ENCODE peak calls at places on chromosomes 13 and 19, in ten cellular contexts. One of them, this sample, is unnamed.
A peak's percentile ranks its signal among the peaks of the same experiment; 100 is the strongest.

GRCh38 chr13:75425216-75426009 is 56.6 kb downstream of the TBC1D4 start:
- DNase-seq in H1: no peak
- DNase-seq in SK-N-SH: no peak
- DNase-seq in GM23338: no peak
- DNase-seq in transverse colon: no peak
- DNase-seq in spleen: no peak
- DNase-seq in stomach: no peak
- DNase-seq in breast epithelium: no peak
- DNase-seq in upper lobe of left lung: no peak
- DNase-seq in endothelial cell of umbilical vein: no peak
- DNase-seq in this sample: no peak

GRCh38 chr19:13396256-13397080 is 109.8 kb downstream of the CACNA1A start:
- DNase-seq in H1: peak; percentile 49
- DNase-seq in SK-N-SH: no peak
- DNase-seq in GM23338: peak; percentile 97
- DNase-seq in transverse colon: peak; percentile 15
- DNase-seq in spleen: no peak
- DNase-seq in stomach: no peak
- DNase-seq in breast epithelium: no peak
- DNase-seq in upper lobe of left lung: no peak
- DNase-seq in endothelial cell of umbilical vein: peak; percentile 40
- DNase-seq in this sample: no peak

GRCh38 chr19:55247621-55248099 is 11.2 kb downstream of the PPP6R1 start:
- DNase-seq in H1: no peak
- DNase-seq in SK-N-SH: peak; percentile 71
- DNase-seq in GM23338: no peak
- DNase-seq in transverse colon: peak; percentile 58
- DNase-seq in spleen: peak; percentile 69
- DNase-seq in stomach: no peak
- DNase-seq in breast epithelium: no peak
- DNase-seq in upper lobe of left lung: peak; percentile 61
- DNase-seq in endothelial cell of umbilical vein: no peak
- DNase-seq in this sample: no peak

GRCh38 chr13:109517516-109517915 is 268.9 kb downstream of the IRS2 start:
- DNase-seq in H1: no peak
- DNase-seq in SK-N-SH: no peak
- DNase-seq in GM23338: no peak
- DNase-seq in transverse colon: no peak
- DNase-seq in spleen: no peak
- DNase-seq in stomach: no peak
- DNase-seq in breast epithelium: no peak
- DNase-seq in upper lobe of left lung: no peak
- DNase-seq in endothelial cell of umbilical vein: no peak
- DNase-seq in this sample: no peak

GRCh38 chr13:24605923-24606372 is 74.3 kb upstream of the ATP12A start:
- DNase-seq in H1: no peak
- DNase-seq in SK-N-SH: no peak
- DNase-seq in GM23338: peak; percentile 56
- DNase-seq in transverse colon: no peak
- DNase-seq in spleen: no peak
- DNase-seq in stomach: no peak
- DNase-seq in breast epithelium: no peak
- DNase-seq in upper lobe of left lung: no peak
- DNase-seq in endothelial cell of umbilical vein: no peak
- DNase-seq in this sample: no peak

GRCh38 chr19:38657633-38658222 is 10.3 kb downstream of the ACTN4 start:
- DNase-seq in H1: no peak
- DNase-seq in SK-N-SH: no peak
- DNase-seq in GM23338: peak; percentile 63
- DNase-seq in transverse colon: no peak
- DNase-seq in spleen: no peak
- DNase-seq in stomach: no peak
- DNase-seq in breast epithelium: no peak
- DNase-seq in upper lobe of left lung: no peak
- DNase-seq in endothelial cell of umbilical vein: peak; percentile 36
- DNase-seq in this sample: no peak

GRCh38 chr13:20492641-20493040 is 33.0 kb downstream of the CRYL1 start:
- DNase-seq in H1: no peak
- DNase-seq in SK-N-SH: no peak
- DNase-seq in GM23338: peak; percentile 62
- DNase-seq in transverse colon: peak; percentile 30
- DNase-seq in spleen: no peak
- DNase-seq in stomach: no peak
- DNase-seq in breast epithelium: no peak
- DNase-seq in upper lobe of left lung: no peak
- DNase-seq in endothelial cell of umbilical vein: peak; percentile 40
- DNase-seq in this sample: no peak

GRCh38 chr19:52689804-52690394 is 44.9 kb downstream of the ZNF611 start:
- DNase-seq in H1: no peak
- DNase-seq in SK-N-SH: peak; percentile 61
- DNase-seq in GM23338: peak; percentile 50
- DNase-seq in transverse colon: peak; percentile 30
- DNase-seq in spleen: peak; percentile 84
- DNase-seq in stomach: peak; percentile 28
- DNase-seq in breast epithelium: peak; percentile 26
- DNase-seq in upper lobe of left lung: peak; percentile 89
- DNase-seq in endothelial cell of umbilical vein: peak; percentile 42
- DNase-seq in this sample: peak; percentile 33

GRCh38 chr13:29707876-29708543 is 112.5 kb upstream of the SLC7A1 start:
- DNase-seq in H1: peak; percentile 59
- DNase-seq in SK-N-SH: peak; percentile 41
- DNase-seq in GM23338: peak; percentile 90
- DNase-seq in transverse colon: peak; percentile 48
- DNase-seq in spleen: no peak
- DNase-seq in stomach: peak; percentile 51
- DNase-seq in breast epithelium: no peak
- DNase-seq in upper lobe of left lung: no peak
- DNase-seq in endothelial cell of umbilical vein: peak; percentile 46
- DNase-seq in this sample: no peak

GRCh38 chr13:40961826-40962225 is 57.3 kb downstream of the ELF1 start:
- DNase-seq in H1: no peak
- DNase-seq in SK-N-SH: no peak
- DNase-seq in GM23338: no peak
- DNase-seq in transverse colon: no peak
- DNase-seq in spleen: no peak
- DNase-seq in stomach: no peak
- DNase-seq in breast epithelium: no peak
- DNase-seq in upper lobe of left lung: no peak
- DNase-seq in endothelial cell of umbilical vein: no peak
- DNase-seq in this sample: no peak

GRCh38 chr13:40968416-40969000 is 50.6 kb downstream of the ELF1 start:
- DNase-seq in H1: no peak
- DNase-seq in SK-N-SH: no peak
- DNase-seq in GM23338: no peak
- DNase-seq in transverse colon: no peak
- DNase-seq in spleen: no peak
- DNase-seq in stomach: no peak
- DNase-seq in breast epithelium: no peak
- DNase-seq in upper lobe of left lung: no peak
- DNase-seq in endothelial cell of umbilical vein: no peak
- DNase-seq in this sample: no peak

GRCh38 chr13:40969169-40969901 is 49.8 kb downstream of the ELF1 start:
- DNase-seq in H1: no peak
- DNase-seq in SK-N-SH: no peak
- DNase-seq in GM23338: no peak
- DNase-seq in transverse colon: no peak
- DNase-seq in spleen: no peak
- DNase-seq in stomach: no peak
- DNase-seq in breast epithelium: no peak
- DNase-seq in upper lobe of left lung: no peak
- DNase-seq in endothelial cell of umbilical vein: no peak
- DNase-seq in this sample: no peak

GRCh38 chr13:40963927-40964326 is 55.2 kb downstream of the ELF1 start:
- DNase-seq in H1: no peak
- DNase-seq in SK-N-SH: no peak
- DNase-seq in GM23338: no peak
- DNase-seq in transverse colon: no peak
- DNase-seq in spleen: no peak
- DNase-seq in stomach: no peak
- DNase-seq in breast epithelium: no peak
- DNase-seq in upper lobe of left lung: no peak
- DNase-seq in endothelial cell of umbilical vein: no peak
- DNase-seq in this sample: no peak

DNA sequence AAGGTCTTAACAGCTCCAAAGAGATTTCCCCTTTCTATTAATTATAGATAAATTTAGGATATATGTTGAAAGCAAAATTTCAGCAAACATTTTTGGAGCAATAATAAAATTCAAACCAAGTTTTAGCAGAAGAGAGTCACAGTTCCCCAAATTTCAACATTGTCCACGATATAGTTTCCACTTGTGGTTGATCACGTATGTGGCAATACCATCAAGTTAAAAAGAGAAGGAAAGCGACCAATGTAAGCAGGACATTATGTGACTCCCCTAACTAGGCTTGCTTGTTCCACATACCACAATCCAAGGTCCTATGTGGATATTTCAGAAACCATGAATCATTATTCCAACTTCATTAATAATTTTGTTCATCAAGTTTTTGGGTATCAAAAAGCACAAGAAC is 52.8 kb downstream of the ELF1 start:
- DNase-seq in H1: no peak
- DNase-seq in SK-N-SH: no peak
- DNase-seq in GM23338: no peak
- DNase-seq in transverse colon: no peak
- DNase-seq in spleen: no peak
- DNase-seq in stomach: no peak
- DNase-seq in breast epithelium: no peak
- DNase-seq in upper lobe of left lung: no peak
- DNase-seq in endothelial cell of umbilical vein: no peak
- DNase-seq in this sample: no peak
- H3K36me3 ChIP-seq in H1: no peaks in the 10 kb centered on the region
- H3K36me3 ChIP-seq in SK-N-SH: no peaks in the 10 kb centered on the region
- H3K36me3 ChIP-seq in GM23338: no peaks in the 10 kb centered on the region
- H3K36me3 ChIP-seq in transverse colon: no peaks in the 10 kb centered on the region
- H3K36me3 ChIP-seq in spleen: no peaks in the 10 kb centered on the region
- H3K36me3 ChIP-seq in stomach: no peaks in the 10 kb centered on the region
- H3K36me3 ChIP-seq in breast epithelium: no peaks in the 10 kb centered on the region
- H3K36me3 ChIP-seq in upper lobe of left lung: no peaks in the 10 kb centered on the region
- H3K36me3 ChIP-seq in endothelial cell of umbilical vein: no peaks in the 10 kb centered on the region
- H3K36me3 ChIP-seq in this sample: no peaks in the 10 kb centered on the region

DNA sequence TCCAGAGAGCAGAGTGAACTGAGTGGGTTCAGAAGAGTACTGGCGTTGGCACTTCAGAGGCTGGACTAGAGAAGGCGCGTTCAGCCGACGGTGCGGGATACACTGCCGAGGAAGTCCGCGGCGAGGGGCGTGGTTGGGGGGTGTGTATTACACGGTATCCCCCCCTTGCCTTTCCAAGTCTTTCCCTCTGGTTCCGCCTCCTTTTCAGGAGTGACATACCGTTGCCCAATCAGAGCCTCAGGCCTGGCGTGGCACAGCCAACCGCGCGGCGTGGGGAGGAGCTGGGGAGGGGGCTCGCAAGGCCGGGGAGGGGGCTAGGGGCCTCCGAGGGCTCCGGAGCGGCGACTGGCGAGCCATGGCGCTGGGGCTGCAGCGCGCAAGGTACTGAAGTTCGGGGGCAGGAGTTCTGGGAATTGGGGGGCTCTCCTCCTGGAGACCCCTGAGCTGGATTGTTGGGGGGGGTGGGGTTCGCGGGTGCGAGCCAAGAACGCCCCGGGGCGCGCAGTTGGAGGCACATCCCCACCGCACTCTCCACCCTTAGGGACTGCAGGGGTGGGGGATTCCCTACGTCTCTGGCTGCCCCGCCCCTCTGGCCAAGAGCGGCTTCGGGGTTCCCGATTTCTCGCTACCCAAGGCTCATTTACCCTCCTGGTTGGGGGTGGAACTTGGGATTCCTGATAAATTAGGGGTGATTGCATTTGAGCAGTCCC is at the start of gene HIF3A:
- DNase-seq in H1: peak; percentile 82
- DNase-seq in SK-N-SH: peak; percentile 90
- DNase-seq in GM23338: peak; percentile 99
- DNase-seq in transverse colon: peak; percentile 81
- DNase-seq in spleen: peak; percentile 78
- DNase-seq in stomach: peak; percentile 78
- DNase-seq in breast epithelium: no peak
- DNase-seq in upper lobe of left lung: peak; percentile 74
- DNase-seq in endothelial cell of umbilical vein: peak; percentile 64
- DNase-seq in this sample: peak; percentile 54
- TF ChIP-seq POLR2AphosphoS5 in H1: no peak
- TF ChIP-seq POLR2AphosphoS5 in SK-N-SH: no peak
- TF ChIP-seq POLR2AphosphoS5 in GM23338: peak; percentile 82
- TF ChIP-seq POLR2AphosphoS5 in transverse colon: peak; percentile 26
- TF ChIP-seq POLR2AphosphoS5 in spleen: peak; percentile 47
- TF ChIP-seq POLR2AphosphoS5 in stomach: peak; percentile 18
- TF ChIP-seq POLR2AphosphoS5 in breast epithelium: no peak
- TF ChIP-seq POLR2AphosphoS5 in upper lobe of left lung: no peak
- TF ChIP-seq POLR2AphosphoS5 in endothelial cell of umbilical vein: no peak
- TF ChIP-seq POLR2AphosphoS5 in this sample: peak; percentile 24

DNA sequence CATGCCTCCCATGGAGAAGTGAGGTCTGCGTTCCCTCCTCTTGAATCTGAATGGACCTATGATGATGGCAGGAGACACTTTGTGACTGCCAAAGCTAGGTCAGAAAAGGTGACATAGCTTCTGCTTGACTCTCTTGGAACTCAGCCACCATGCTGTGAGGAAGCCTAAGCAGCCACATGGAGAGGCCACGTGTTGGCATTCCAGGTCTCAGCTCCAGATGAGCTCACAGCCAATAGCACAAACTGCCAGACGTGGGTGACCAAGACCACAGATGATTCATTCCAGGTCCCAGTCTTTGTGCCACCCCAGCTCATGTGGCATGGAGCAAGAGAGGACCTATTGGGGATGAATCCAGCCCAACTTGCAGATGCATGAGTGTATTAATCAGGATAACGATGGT is 8.7 kb upstream of the GGACT start:
- DNase-seq in H1: no peak
- DNase-seq in SK-N-SH: no peak
- DNase-seq in GM23338: no peak
- DNase-seq in transverse colon: no peak
- DNase-seq in spleen: no peak
- DNase-seq in stomach: no peak
- DNase-seq in breast epithelium: no peak
- DNase-seq in upper lobe of left lung: no peak
- DNase-seq in endothelial cell of umbilical vein: no peak
- DNase-seq in this sample: no peak
- H3K36me3 ChIP-seq in H1: no peaks in the 10 kb centered on the region
- H3K36me3 ChIP-seq in SK-N-SH: no peaks in the 10 kb centered on the region
- H3K36me3 ChIP-seq in GM23338: no peaks in the 10 kb centered on the region
- H3K36me3 ChIP-seq in transverse colon: no peaks in the 10 kb centered on the region
- H3K36me3 ChIP-seq in spleen: no peaks in the 10 kb centered on the region
- H3K36me3 ChIP-seq in stomach: no peaks in the 10 kb centered on the region
- H3K36me3 ChIP-seq in breast epithelium: no peaks in the 10 kb centered on the region
- H3K36me3 ChIP-seq in upper lobe of left lung: no peaks in the 10 kb centered on the region
- H3K36me3 ChIP-seq in endothelial cell of umbilical vein: no peaks in the 10 kb centered on the region
- H3K36me3 ChIP-seq in this sample: no peaks in the 10 kb centered on the region

DNA sequence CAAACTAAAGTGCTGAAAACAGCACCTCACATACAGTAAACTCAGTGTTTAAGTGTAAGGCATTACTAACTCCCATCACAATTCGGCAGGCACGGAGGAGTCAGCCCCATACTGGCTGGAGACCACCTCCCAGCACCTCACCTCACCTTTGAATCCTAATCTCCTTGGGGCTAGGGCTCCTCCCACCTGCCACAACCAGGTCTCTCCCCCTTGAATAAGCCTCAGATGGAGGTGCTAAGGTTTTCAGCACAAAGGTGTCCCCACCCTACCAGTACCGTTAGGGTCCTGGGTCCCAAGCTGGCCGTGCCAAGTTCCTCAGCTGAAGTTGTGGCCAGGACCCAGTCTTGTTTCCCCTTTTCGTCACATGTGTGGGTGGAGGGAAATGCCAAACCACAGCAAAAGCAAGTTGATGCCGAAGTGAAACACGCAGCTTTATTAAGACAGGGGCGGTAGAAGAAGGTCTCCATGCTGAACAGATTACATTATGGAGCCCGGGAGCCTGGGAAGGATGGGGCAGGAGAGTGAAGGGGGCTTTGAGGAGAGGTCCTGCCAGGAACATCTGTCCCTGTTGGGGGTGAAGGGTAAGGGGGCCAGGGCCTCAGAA is at the start of gene IGFLR1:
- DNase-seq in H1: no peak
- DNase-seq in SK-N-SH: no peak
- DNase-seq in GM23338: no peak
- DNase-seq in transverse colon: peak; percentile 67
- DNase-seq in spleen: peak; percentile 91
- DNase-seq in stomach: peak; percentile 44
- DNase-seq in breast epithelium: no peak
- DNase-seq in upper lobe of left lung: no peak
- DNase-seq in endothelial cell of umbilical vein: no peak
- DNase-seq in this sample: no peak
- TF ChIP-seq POLR2AphosphoS5 in H1: no peak
- TF ChIP-seq POLR2AphosphoS5 in SK-N-SH: no peak
- TF ChIP-seq POLR2AphosphoS5 in GM23338: no peak
- TF ChIP-seq POLR2AphosphoS5 in transverse colon: peak; percentile 47
- TF ChIP-seq POLR2AphosphoS5 in spleen: peak; percentile 91
- TF ChIP-seq POLR2AphosphoS5 in stomach: no peak
- TF ChIP-seq POLR2AphosphoS5 in breast epithelium: no peak
- TF ChIP-seq POLR2AphosphoS5 in upper lobe of left lung: no peak
- TF ChIP-seq POLR2AphosphoS5 in endothelial cell of umbilical vein: no peak
- TF ChIP-seq POLR2AphosphoS5 in this sample: no peak